ENCODE peak calls at places on chromosomes 4 and X, in ten cellular contexts. H is brain microvascular endothelial cell, I is mesendoderm, U is tibial nerve, N is IMR-90, A is suprapubic skin, B is H9, Q is lung, J is SJSA1, X is fibroblast of lung. Z is an unnamed sample.

GRCh38 chr4:24793219-24794005 is 2.0 kb upstream of the SOD3 start:
- DNase-seq in H (peak), I (peak), U (no peak), N (peak), A (no peak), B (no peak), Q (no peak), J (no peak), X (no peak), Z (no peak)

GRCh38 chr4:101345596-101346311 is 1.6 kb downstream of the PPP3CA start:
- DNase-seq in H (peak), I (peak), U (peak), N (peak), A (peak), B (peak), Q (peak), J (peak), X (peak), Z (peak)

GRCh38 chr4:79121223-79121622 is 182.0 kb upstream of the PAQR3 start:
- DNase-seq in H (no peak), I (no peak), U (no peak), N (no peak), A (no peak), B (no peak), Q (no peak), J (no peak), X (no peak), Z (no peak)

GRCh38 chr4:123398803-123399637 is 2.4 kb downstream of the SPRY1 start:
- DNase-seq in H (peak), I (peak), U (peak), N (peak), A (peak), B (peak), Q (peak), J (peak), X (peak), Z (peak)

GRCh38 chrX:9940397-9940796 is 26.8 kb upstream of the CLDN34 start:
- DNase-seq in H (peak), I (no peak), U (no peak), N (peak), A (no peak), B (no peak), Q (no peak), J (no peak), X (peak), Z (no peak)

GRCh38 chrX:435536-436122 is 48.9 kb upstream of the PPP2R3B start:
- DNase-seq in H (no peak), I (no peak), U (no peak), N (no peak), A (no peak), B (no peak), Q (no peak), J (no peak), X (no peak), Z (no peak)

GRCh38 chr4:71009091-71009490 is 15.6 kb downstream of the DCK start:
- DNase-seq in H (no peak), I (no peak), U (no peak), N (peak), A (no peak), B (no peak), Q (no peak), J (no peak), X (no peak), Z (no peak)

GRCh38 chr4:143768007-143768591 is 67.6 kb upstream of the FREM3 start:
- DNase-seq in H (no peak), I (no peak), U (no peak), N (no peak), A (no peak), B (no peak), Q (no peak), J (peak), X (peak), Z (no peak)

GRCh38 chr4:90951037-90951436 is 823.8 kb downstream of the CCSER1 start:
- DNase-seq in H (peak), I (peak), U (no peak), N (peak), A (no peak), B (no peak), Q (no peak), J (no peak), X (peak), Z (no peak)

DNA sequence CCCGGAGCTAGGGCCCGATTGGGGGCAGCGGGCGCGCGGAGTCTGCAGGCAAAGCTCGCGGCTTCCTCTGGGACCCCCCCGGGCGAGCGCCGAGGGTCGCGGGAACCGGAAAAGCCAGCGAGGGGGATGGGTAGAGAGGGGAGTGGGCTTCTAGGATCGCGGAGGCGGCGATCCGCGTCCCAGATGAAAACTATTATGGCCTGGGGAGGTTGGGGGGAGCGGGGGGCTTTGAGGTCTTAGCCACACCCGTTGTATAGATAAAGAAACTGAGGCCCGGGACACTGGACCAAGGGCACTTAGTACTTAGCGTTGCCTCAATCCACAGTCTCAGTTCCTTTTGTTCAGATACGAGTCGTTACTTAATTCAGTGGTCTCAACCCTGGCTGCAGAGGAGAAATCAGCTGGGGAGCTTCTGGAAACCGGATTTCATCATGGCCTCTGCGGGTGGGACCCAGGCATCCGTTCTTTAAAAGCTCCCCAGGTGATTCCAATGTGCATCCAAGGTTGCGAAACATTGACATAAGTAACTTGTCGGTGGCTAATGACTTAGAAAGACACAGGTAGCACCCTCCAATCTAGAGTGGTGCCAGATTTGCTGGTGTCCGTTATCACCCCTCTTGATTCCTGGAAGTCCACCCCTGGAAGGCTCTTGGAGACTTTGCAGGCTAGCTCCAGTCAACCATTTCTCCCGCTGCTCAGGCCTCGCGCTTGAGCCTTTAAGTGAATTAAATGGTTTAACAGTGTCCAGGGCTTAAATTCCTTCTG is 90.7 kb downstream of the GEMIN8 start:
- DNase-seq in H (no peak), I (peak), U (no peak), N (no peak), A (no peak), B (peak), Q (no peak), J (no peak), X (no peak), Z (no peak)
- H3K27ac ChIP-seq in H (no peak), I (peak), U (peak), N (no peak), A (peak), B (peak), Q (no peak), J (no peak), X (no peak), Z (no peak)

DNA sequence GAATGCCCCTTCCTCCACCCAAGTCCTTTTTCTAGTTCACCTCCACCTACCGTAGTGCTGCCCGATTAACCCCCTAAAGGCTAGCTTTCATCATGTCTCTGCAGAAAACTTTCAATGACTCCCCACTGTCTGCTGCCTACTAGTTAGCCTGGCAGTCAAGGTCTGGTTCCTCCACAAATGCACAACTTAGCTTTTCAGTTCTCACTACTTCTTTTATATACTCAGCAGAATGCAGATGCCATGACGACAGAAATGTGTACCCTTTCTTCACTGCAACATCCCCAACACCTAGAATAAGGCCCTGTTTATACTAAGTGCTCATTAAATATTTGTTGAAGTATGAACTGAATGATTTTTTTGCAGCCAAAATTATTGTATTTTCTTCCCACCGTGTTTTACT is 30.9 kb upstream of the RASGEF1B start:
- DNase-seq in H (no peak), I (no peak), U (no peak), N (no peak), A (no peak), B (no peak), Q (no peak), J (no peak), X (no peak), Z (no peak)
- H3K27ac ChIP-seq in H (no peak), I (no peak), U (no peak), N (no peak), A (no peak), B (no peak), Q (no peak), J (no peak), X (no peak), Z (no peak)

GRCh38 chr4:185399466-185399865 is 2.8 kb downstream of the ANKRD37 start:
- DNase-seq in H (no peak), I (no peak), U (no peak), N (no peak), A (no peak), B (no peak), Q (no peak), J (no peak), X (no peak), Z (no peak)
- H3K27ac ChIP-seq in H (no peak), I (no peak), U (peak), N (no peak), A (no peak), B (no peak), Q (no peak), J (no peak), X (no peak), Z (no peak)

GRCh38 chrX:18892881-18893280 is 91.0 kb downstream of the PHKA2 start:
- DNase-seq in H (no peak), I (no peak), U (no peak), N (no peak), A (no peak), B (no peak), Q (no peak), J (no peak), X (no peak), Z (no peak)
- H3K27ac ChIP-seq in H (no peak), I (no peak), U (no peak), N (no peak), A (no peak), B (no peak), Q (no peak), J (no peak), X (no peak), Z (no peak)

GRCh38 chr4:186948361-186949291 is 225.0 kb upstream of the FAT1 start:
- DNase-seq in H (peak), I (peak), U (no peak), N (peak), A (no peak), B (peak), Q (no peak), J (peak), X (peak), Z (no peak)
- H3K27ac ChIP-seq in H (peak), I (no peak), U (no peak), N (peak), A (no peak), B (no peak), Q (peak), J (peak), X (peak), Z (no peak)

DNA sequence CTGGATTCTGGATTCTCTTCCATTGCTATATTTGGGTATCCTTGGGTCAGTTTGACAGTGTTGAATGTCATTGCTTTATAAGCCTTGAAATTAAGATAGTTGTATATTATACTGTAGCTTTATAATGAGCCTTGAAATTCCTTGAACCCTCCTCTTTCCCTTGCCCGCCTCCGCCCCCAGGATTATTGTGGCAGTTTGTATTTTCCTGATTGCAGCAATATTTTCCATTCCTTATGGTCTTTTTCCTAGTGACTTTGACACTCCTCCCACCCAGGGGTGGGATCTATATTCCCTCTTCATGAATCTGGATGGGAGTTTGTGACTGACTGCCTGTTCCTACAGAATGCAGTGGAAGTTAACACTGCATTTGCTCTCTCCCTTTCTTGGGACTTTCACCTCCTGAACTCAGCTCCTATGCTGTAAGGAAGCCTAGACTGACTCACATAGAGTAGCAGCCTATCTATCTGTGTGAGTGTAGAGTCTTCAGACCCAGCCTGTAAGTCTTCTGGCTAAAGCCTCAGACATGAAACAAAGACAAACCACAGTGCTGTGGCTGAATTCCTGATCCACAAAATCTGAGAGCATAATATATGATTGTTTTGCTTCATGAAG is 2.2 kb downstream of the FUNDC2 start:
- DNase-seq in H (peak), I (peak), U (no peak), N (peak), A (no peak), B (no peak), Q (no peak), J (no peak), X (peak), Z (no peak)
- H3K27ac ChIP-seq in H (peak), I (no peak), U (peak), N (no peak), A (peak), B (no peak), Q (no peak), J (no peak), X (peak), Z (no peak)

DNA sequence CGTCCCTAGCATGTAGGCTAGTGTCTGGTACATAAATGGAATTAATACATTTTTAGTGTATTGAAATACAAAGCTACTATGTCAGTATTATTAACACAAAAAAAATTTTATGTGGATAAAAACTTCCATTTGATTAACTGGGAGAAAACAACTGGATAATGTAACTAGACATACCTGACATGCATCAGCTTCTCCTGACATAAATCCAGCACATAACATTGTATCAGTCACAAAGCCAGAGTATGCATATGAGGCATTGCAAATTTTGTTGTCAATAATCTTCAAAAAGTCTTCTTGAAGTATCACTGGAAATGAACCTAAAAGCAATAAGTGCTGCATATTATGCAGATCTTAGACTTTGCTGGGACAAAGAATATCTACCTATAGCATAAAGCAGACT is 16.9 kb downstream of the TMPRSS11B start:
- DNase-seq in H (no peak), I (no peak), U (no peak), N (no peak), A (no peak), B (no peak), Q (no peak), J (no peak), X (no peak), Z (no peak)
- H3K27ac ChIP-seq in H (no peak), I (no peak), U (no peak), N (no peak), A (no peak), B (no peak), Q (no peak), J (no peak), X (no peak), Z (no peak)

GRCh38 chrX:15853586-15854079 is 980 bp downstream of the AP1S2 start:
- DNase-seq in H (no peak), I (no peak), U (no peak), N (no peak), A (no peak), B (no peak), Q (no peak), J (no peak), X (peak), Z (no peak)

GRCh38 chrX:15854080-15854655 is 445 bp downstream of the AP1S2 start:
- DNase-seq in H (no peak), I (peak), U (peak), N (no peak), A (peak), B (peak), Q (peak), J (peak), X (peak), Z (peak)

GRCh38 chrX:15855562-15856256 is 1.1 kb upstream of the AP1S2 start:
- DNase-seq in H (no peak), I (no peak), U (no peak), N (no peak), A (no peak), B (no peak), Q (no peak), J (no peak), X (no peak), Z (peak)

GRCh38 chrX:15854712-15855561 is at the start of gene AP1S2:
- DNase-seq in H (peak), I (peak), U (peak), N (peak), A (peak), B (peak), Q (peak), J (peak), X (peak), Z (peak)

DNA sequence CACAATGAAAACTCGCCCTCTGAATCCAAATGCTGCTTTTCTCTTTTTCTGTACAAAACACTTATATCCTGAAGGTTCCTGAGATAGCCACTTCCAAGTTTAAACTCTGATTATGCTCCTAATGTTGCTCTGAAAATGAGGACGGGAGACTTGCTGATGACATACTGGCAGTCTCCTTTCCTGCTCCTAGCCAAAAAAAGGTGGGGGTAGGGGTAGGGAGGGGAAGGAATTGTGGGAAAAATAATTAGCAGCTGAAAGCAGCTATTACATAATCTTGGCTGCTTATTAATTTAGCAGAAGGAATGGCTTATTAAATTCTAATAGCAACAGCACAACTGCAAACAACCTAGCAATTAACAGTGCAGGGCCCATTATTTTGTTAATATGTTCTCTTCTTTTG is 2.0 kb upstream of the AP1S2 start:
- DNase-seq in H (no peak), I (no peak), U (no peak), N (no peak), A (no peak), B (no peak), Q (no peak), J (no peak), X (no peak), Z (no peak)
- H3K27ac ChIP-seq in H (no peak), I (no peak), U (peak), N (no peak), A (peak), B (no peak), Q (no peak), J (no peak), X (no peak), Z (no peak)

GRCh38 chr4:2402941-2403340 is 15.5 kb downstream of the ZFYVE28 start:
- DNase-seq in H (no peak), I (no peak), U (no peak), N (no peak), A (no peak), B (no peak), Q (no peak), J (no peak), X (no peak), Z (no peak)
- H3K27ac ChIP-seq in H (no peak), I (no peak), U (no peak), N (no peak), A (no peak), B (no peak), Q (no peak), J (no peak), X (no peak), Z (no peak)